ENCODE peak calls at places on chromosome 1, in four cellular contexts. K, C, W and M are unnamed samples.

GRCh38 chr1:163875927-163876320 is 554.2 kb downstream of the NUF2 start:
- DNase-seq in K (no peak), C (no peak), W (no peak), M (no peak)

GRCh38 chr1:207219979-207220889 is 101.2 kb upstream of the CD55 start:
- DNase-seq in K (no peak), C (no peak), W (no peak), M (no peak)

GRCh38 chr1:41856361-41857285 is 62.1 kb downstream of the HIVEP3 start:
- DNase-seq in K (no peak), C (no peak), W (no peak), M (no peak)

GRCh38 chr1:245987577-245987976 is 519.5 kb downstream of the SMYD3 start:
- DNase-seq in K (no peak), C (no peak), W (no peak), M (no peak)

GRCh38 chr1:16122361-16122881 is 33.4 kb downstream of the EPHA2 start:
- DNase-seq in K (no peak), C (no peak), W (no peak), M (no peak)

GRCh38 chr1:8154621-8155052 is 128.5 kb upstream of the ERRFI1 start:
- DNase-seq in K (no peak), C (no peak), W (peak; percentile 5), M (no peak)

GRCh38 chr1:84825161-84825560 is 67.8 kb downstream of the LPAR3 start:
- DNase-seq in K (no peak), C (no peak), W (no peak), M (no peak)

GRCh38 chr1:15355968-15356621 is 53.6 kb upstream of the EFHD2 start:
- DNase-seq in K (no peak), C (no peak), W (no peak), M (no peak)

GRCh38 chr1:244820131-244820530 is 15.3 kb upstream of the COX20 start:
- DNase-seq in K (no peak), C (no peak), W (no peak), M (no peak)

GRCh38 chr1:153549741-153550397 is 811 bp upstream of the S100A3 start:
- DNase-seq in K (no peak), C (no peak), W (no peak), M (no peak)

GRCh38 chr1:153422450-153423068 is 6.2 kb downstream of the S100A7A start:
- DNase-seq in K (peak; percentile 59), C (no peak), W (peak; percentile 86), M (peak; percentile 21)

GRCh38 chr1:32255072-32256071 is 4.3 kb downstream of the LCK start:
- DNase-seq in K (no peak), C (no peak), W (no peak), M (no peak)

GRCh38 chr1:25700124-25700523 is 83.5 kb downstream of the MAN1C1 start:
- DNase-seq in K (no peak), C (no peak), W (no peak), M (no peak)
- H3K27ac ChIP-seq in K (no peak overlapping the region), C (peak overlapping the region; percentile 55), W (peak overlapping the region; percentile 0), M (no peak overlapping the region)

GRCh38 chr1:3363756-3364155 is 90.7 kb upstream of the ARHGEF16 start:
- DNase-seq in K (no peak), C (no peak), W (no peak), M (no peak)
- H3K4me1 ChIP-seq in K (no peaks in the 10 kb centered on the region), C (peaks cover 36% of the 10 kb centered on the region), W (no peaks in the 10 kb centered on the region), M (no peaks in the 10 kb centered on the region)

DNA sequence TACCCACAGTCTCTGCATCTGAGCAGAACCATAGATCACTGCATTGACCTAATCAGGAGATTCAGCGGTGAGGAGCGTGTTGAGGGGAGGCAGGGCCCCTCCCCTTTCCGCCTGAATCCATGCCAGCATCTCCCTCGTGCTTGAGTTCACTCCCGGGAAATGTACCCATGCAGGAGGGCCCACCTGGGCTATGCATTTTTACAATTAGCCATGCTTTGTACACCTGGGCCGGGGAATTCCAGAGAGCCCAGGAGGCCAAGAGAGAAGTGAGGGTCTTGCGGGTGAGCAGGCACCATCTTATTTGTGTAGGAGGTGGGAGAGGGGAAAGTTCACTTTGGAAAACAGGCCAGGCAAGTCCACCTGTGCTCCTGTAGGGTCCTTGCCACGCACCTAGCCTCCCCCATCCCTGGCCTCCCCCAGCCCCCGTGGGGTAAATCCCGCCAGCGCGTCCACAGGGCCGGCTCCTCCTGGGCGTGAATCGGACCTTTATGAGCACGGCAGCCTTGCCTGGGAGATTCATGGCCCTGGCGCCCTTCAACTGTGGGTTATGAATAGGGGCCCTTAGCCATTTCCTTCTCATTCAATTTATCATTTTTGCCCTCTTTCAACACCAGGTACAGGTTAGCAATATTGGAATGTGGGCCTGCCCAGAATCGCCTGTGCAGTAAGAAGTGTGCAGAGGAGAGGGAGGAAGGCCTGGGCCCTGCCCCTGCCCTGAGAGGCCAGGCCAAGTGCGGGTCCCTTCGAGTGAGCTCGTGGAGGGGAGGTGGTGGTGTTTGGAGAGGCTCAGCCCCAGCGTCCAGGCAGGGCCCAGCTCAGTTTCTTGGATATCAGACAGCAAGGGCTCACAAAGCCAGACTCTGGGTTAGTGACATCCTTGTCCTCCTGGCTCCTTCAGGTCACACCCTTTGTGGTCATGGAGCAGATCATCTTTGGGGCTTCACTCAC is 84.4 kb upstream of the ACTRT2 start:
- DNase-seq in K (no peak), C (no peak), W (no peak), M (no peak)
- H3K9me3 ChIP-seq in K (no peaks in the 10 kb centered on the region), C (peaks cover 3% of the 10 kb centered on the region), W (peaks cover 13% of the 10 kb centered on the region), M (peaks cover 4% of the 10 kb centered on the region)

GRCh38 chr1:156692958-156693857 is 12.2 kb downstream of the CRABP2 start:
- DNase-seq in K (no peak), C (no peak), W (peak; percentile 81), M (no peak)

GRCh38 chr1:156693858-156694562 is 11.4 kb downstream of the CRABP2 start:
- DNase-seq in K (no peak), C (no peak), W (no peak), M (no peak)

GRCh38 chr1:156691216-156691615 is 14.0 kb upstream of the NES start:
- DNase-seq in K (no peak), C (no peak), W (no peak), M (no peak)

GRCh38 chr1:156691665-156692408 is 13.5 kb downstream of the CRABP2 start:
- DNase-seq in K (no peak), C (no peak), W (no peak), M (no peak)

DNA sequence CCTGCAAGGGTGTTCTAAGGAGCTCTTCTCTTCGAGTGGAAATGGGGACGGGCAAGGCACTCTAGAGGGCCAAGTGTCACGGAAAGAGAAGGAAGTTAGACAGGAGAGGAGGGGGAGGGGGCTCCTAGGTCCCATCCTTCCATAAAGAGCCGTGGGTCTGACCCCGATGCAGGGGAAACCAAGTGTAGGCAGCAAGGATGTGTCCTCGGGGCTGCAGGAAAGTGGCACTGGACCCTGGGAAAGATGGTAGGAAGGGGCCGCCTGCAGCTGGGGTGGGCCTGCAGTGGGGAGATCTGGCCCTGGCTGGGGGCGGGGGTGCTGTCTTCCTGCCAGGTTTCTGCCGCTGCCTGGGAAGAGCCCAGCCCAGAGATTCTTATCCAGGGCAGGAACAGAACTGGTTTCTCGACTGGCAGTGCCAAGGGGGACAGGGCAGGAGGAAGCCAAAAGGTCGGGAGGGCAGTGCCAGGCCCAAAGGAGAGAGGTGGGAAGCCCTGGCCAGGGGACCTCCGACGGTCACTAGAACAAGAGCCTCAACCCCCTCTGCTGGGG is 12.9 kb downstream of the CRABP2 start:
- DNase-seq in K (no peak), C (no peak), W (no peak), M (no peak)
- H3K27ac ChIP-seq in K (no peak overlapping the region), C (no peak overlapping the region), W (peak overlapping the region; percentile 71), M (no peak overlapping the region)

GRCh38 chr1:99218999-99219398 is 45.3 kb upstream of the PLPPR4 start:
- DNase-seq in K (no peak), C (no peak), W (no peak), M (no peak)
- H3K4me1 ChIP-seq in K (no peaks in the 10 kb centered on the region), C (no peaks in the 10 kb centered on the region), W (no peaks in the 10 kb centered on the region), M (no peaks in the 10 kb centered on the region)

DNA sequence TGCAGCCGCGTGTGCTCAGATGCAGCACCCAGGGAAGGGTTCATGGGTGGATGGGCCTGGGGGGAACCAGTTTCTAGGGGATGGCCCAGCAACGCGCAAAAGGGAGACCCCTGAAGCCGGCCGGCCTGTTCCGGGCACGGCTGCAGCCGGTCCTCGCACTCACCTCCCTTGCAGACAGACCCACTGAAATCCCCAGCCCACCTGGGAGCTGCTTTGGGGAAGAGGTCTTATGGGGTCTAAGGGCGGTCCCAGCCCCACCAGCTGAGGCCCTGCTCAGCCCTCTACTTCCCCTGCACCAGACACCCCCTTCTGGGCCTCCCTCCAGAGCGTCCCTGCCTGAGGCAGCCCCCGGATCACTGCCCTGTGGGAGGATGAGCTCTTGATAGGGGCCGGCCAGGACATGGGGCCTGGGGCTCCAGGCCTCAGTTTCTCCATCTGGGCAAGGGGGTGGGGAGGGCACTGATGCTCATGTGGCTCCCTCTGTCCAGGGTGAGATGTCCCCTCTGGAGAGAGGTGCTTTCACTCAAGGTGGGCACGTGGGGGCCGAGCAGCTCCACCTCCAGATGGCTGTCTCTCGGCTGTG is 20.0 kb upstream of the TTC34 start:
- DNase-seq in K (no peak), C (no peak), W (no peak), M (no peak)
- H3K9me3 ChIP-seq in K (no peaks in the 10 kb centered on the region), C (no peaks in the 10 kb centered on the region), W (peaks cover 18% of the 10 kb centered on the region), M (no peaks in the 10 kb centered on the region)

GRCh38 chr1:209625205-209625549 is 27.0 kb downstream of the LAMB3 start:
- DNase-seq in K (no peak), C (no peak), W (no peak), M (no peak)
- H3K27ac ChIP-seq in K (no peak overlapping the region), C (no peak overlapping the region), W (no peak overlapping the region), M (no peak overlapping the region)

DNA sequence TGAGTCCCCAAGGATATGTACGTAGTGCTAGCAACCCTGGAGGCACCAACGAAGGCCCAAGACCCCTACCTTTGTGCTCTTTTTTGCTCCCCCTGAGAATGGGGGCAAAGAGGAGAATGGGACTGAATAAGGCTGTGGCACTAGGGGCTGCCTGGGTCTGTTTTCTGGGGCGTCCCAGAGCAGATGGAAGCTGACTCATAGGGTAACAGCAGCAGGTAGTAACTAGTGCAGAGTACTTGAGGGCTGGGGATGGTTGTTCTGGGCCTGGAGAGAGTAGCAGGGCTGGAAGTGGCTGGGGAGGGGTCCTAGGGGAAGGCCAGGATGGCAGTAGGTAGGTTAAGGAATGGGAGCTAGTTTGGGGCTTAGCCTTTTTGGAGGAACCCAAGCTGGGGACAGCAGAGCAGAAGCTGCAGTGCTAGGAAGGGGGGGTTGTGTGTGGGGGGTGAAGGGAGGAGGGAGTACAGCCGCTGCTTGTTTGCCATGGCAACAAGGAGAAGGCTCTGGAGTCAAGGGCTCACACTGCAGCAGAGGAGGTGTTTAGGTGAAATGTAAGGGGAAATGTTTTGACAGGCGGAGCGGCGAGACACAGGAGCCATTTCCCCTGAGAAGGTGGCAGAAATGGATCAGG is 1.8 kb downstream of the NCDN start:
- DNase-seq in K (no peak), C (no peak), W (no peak), M (no peak)
- H3K4me1 ChIP-seq in K (peaks cover 25% of the 10 kb centered on the region), C (peaks cover 20% of the 10 kb centered on the region), W (peaks cover 27% of the 10 kb centered on the region), M (peaks cover 25% of the 10 kb centered on the region)